ENCODE peak calls at places on chromosomes 2 and 18, in ten cellular contexts. One of them, this sample, is unnamed.

GRCh38 chr18:23921716-23922285 is 92.8 kb upstream of the TTC39C start:
- DNase-seq in astrocyte: no peak
- DNase-seq in GM10248: no peak
- DNase-seq in WERI-Rb-1: no peak
- DNase-seq in mammary epithelial cell: no peak
- DNase-seq in neural crest cell: no peak
- DNase-seq in neural progenitor cell: peak; percentile 36
- DNase-seq in H9: peak; percentile 71
- DNase-seq in astrocyte of the spinal cord: no peak
- DNase-seq in GM13977: no peak
- DNase-seq in this sample: no peak

GRCh38 chr18:46199515-46200147 is 95.4 kb downstream of the HAUS1 start:
- DNase-seq in neural progenitor cell: no peak
- DNase-seq in GM10248: no peak
- DNase-seq in mammary epithelial cell: no peak
- DNase-seq in GM13977: no peak
- DNase-seq in WERI-Rb-1: no peak
- DNase-seq in H9: no peak
- DNase-seq in neural crest cell: no peak
- DNase-seq in astrocyte of the spinal cord: peak; percentile 51
- DNase-seq in astrocyte: peak; percentile 62
- DNase-seq in this sample: no peak

GRCh38 chr2:190507135-190507534 is 27.4 kb downstream of the NEMP2 start:
- DNase-seq in WERI-Rb-1: no peak
- DNase-seq in neural crest cell: no peak
- DNase-seq in mammary epithelial cell: no peak
- DNase-seq in GM10248: no peak
- DNase-seq in astrocyte of the spinal cord: no peak
- DNase-seq in neural progenitor cell: no peak
- DNase-seq in GM13977: no peak
- DNase-seq in H9: no peak
- DNase-seq in astrocyte: no peak
- DNase-seq in this sample: no peak

GRCh38 chr2:173462908-173463840 is 108.5 kb downstream of the CDCA7 start:
- DNase-seq in astrocyte: no peak
- DNase-seq in neural progenitor cell: peak; percentile 43
- DNase-seq in H9: peak; percentile 41
- DNase-seq in astrocyte of the spinal cord: no peak
- DNase-seq in WERI-Rb-1: peak; percentile 68
- DNase-seq in neural crest cell: no peak
- DNase-seq in mammary epithelial cell: no peak
- DNase-seq in GM13977: no peak
- DNase-seq in GM10248: no peak
- DNase-seq in this sample: no peak

GRCh38 chr2:232833830-232834229 is 36.2 kb upstream of the SNORC start:
- DNase-seq in mammary epithelial cell: no peak
- DNase-seq in astrocyte of the spinal cord: no peak
- DNase-seq in H9: no peak
- DNase-seq in GM13977: no peak
- DNase-seq in astrocyte: no peak
- DNase-seq in neural progenitor cell: peak; percentile 17
- DNase-seq in GM10248: no peak
- DNase-seq in neural crest cell: no peak
- DNase-seq in WERI-Rb-1: no peak
- DNase-seq in this sample: no peak

GRCh38 chr2:199692489-199692888 is 158.5 kb downstream of the FTCDNL1 start:
- DNase-seq in neural progenitor cell: no peak
- DNase-seq in neural crest cell: no peak
- DNase-seq in GM13977: no peak
- DNase-seq in astrocyte of the spinal cord: peak; percentile 11
- DNase-seq in astrocyte: no peak
- DNase-seq in mammary epithelial cell: no peak
- DNase-seq in GM10248: no peak
- DNase-seq in WERI-Rb-1: no peak
- DNase-seq in H9: no peak
- DNase-seq in this sample: no peak

GRCh38 chr2:197378494-197378972 is 56.3 kb downstream of the SF3B1 start:
- DNase-seq in H9: peak; percentile 53
- DNase-seq in WERI-Rb-1: peak; percentile 50
- DNase-seq in GM13977: peak; percentile 72
- DNase-seq in astrocyte of the spinal cord: peak; percentile 58
- DNase-seq in GM10248: peak; percentile 70
- DNase-seq in neural crest cell: peak; percentile 59
- DNase-seq in astrocyte: peak; percentile 18
- DNase-seq in mammary epithelial cell: peak; percentile 25
- DNase-seq in neural progenitor cell: peak; percentile 74
- DNase-seq in this sample: peak; percentile 64

GRCh38 chr2:240785424-240786335 is 34.3 kb downstream of the KIF1A start:
- DNase-seq in H9: no peak
- DNase-seq in astrocyte of the spinal cord: no peak
- DNase-seq in astrocyte: no peak
- DNase-seq in WERI-Rb-1: no peak
- DNase-seq in GM13977: no peak
- DNase-seq in neural crest cell: no peak
- DNase-seq in mammary epithelial cell: no peak
- DNase-seq in GM10248: no peak
- DNase-seq in neural progenitor cell: no peak
- DNase-seq in this sample: peak; percentile 32

GRCh38 chr18:8944871-8945245 is 157.6 kb upstream of the NDUFV2 start:
- DNase-seq in GM10248: no peak
- DNase-seq in H9: no peak
- DNase-seq in mammary epithelial cell: no peak
- DNase-seq in astrocyte of the spinal cord: peak; percentile 9
- DNase-seq in neural crest cell: no peak
- DNase-seq in neural progenitor cell: no peak
- DNase-seq in GM13977: no peak
- DNase-seq in astrocyte: no peak
- DNase-seq in WERI-Rb-1: no peak
- DNase-seq in this sample: no peak

GRCh38 chr2:84970956-84971798 is at the start of gene KCMF1:
- DNase-seq in astrocyte of the spinal cord: peak; percentile 68
- DNase-seq in GM13977: peak; percentile 93
- DNase-seq in WERI-Rb-1: peak; percentile 85
- DNase-seq in neural crest cell: peak; percentile 54
- DNase-seq in neural progenitor cell: peak; percentile 92
- DNase-seq in H9: peak; percentile 74
- DNase-seq in GM10248: peak; percentile 88
- DNase-seq in astrocyte: peak; percentile 44
- DNase-seq in mammary epithelial cell: peak; percentile 77
- DNase-seq in this sample: peak; percentile 79

GRCh38 chr2:12442627-12442928 is 274.2 kb upstream of the TRIB2 start:
- DNase-seq in astrocyte: peak; percentile 76
- DNase-seq in mammary epithelial cell: no peak
- DNase-seq in neural progenitor cell: no peak
- DNase-seq in neural crest cell: no peak
- DNase-seq in H9: no peak
- DNase-seq in astrocyte of the spinal cord: peak; percentile 76
- DNase-seq in GM10248: no peak
- DNase-seq in GM13977: no peak
- DNase-seq in WERI-Rb-1: no peak
- DNase-seq in this sample: no peak

GRCh38 chr18:55582325-55582724 is 5.7 kb downstream of the TCF4 start:
- DNase-seq in neural crest cell: no peak
- DNase-seq in GM13977: no peak
- DNase-seq in WERI-Rb-1: no peak
- DNase-seq in neural progenitor cell: peak; percentile 74
- DNase-seq in astrocyte of the spinal cord: no peak
- DNase-seq in H9: peak; percentile 68
- DNase-seq in mammary epithelial cell: no peak
- DNase-seq in astrocyte: peak; percentile 47
- DNase-seq in GM10248: no peak
- DNase-seq in this sample: no peak

GRCh38 chr2:173590278-173590811 is 235.7 kb downstream of the CDCA7 start:
- DNase-seq in neural progenitor cell: no peak
- DNase-seq in mammary epithelial cell: peak; percentile 99
- DNase-seq in GM13977: no peak
- DNase-seq in astrocyte of the spinal cord: peak; percentile 98
- DNase-seq in GM10248: no peak
- DNase-seq in H9: no peak
- DNase-seq in WERI-Rb-1: no peak
- DNase-seq in astrocyte: peak; percentile 97
- DNase-seq in neural crest cell: no peak
- DNase-seq in this sample: no peak

GRCh38 chr2:217653240-217653639 is 349.6 kb downstream of the TNS1 start:
- DNase-seq in mammary epithelial cell: peak; percentile 92
- DNase-seq in GM10248: no peak
- DNase-seq in GM13977: no peak
- DNase-seq in neural progenitor cell: no peak
- DNase-seq in astrocyte of the spinal cord: peak; percentile 76
- DNase-seq in neural crest cell: no peak
- DNase-seq in astrocyte: peak; percentile 86
- DNase-seq in WERI-Rb-1: no peak
- DNase-seq in H9: no peak
- DNase-seq in this sample: no peak
- TF ChIP-seq CTCF in mammary epithelial cell: no peak
- TF ChIP-seq CTCF in GM10248: no peak
- TF ChIP-seq CTCF in GM13977: no peak
- TF ChIP-seq CTCF in neural progenitor cell: no peak
- TF ChIP-seq CTCF in astrocyte of the spinal cord: no peak
- TF ChIP-seq CTCF in neural crest cell: no peak
- TF ChIP-seq CTCF in astrocyte: no peak
- TF ChIP-seq CTCF in WERI-Rb-1: no peak
- TF ChIP-seq CTCF in H9: no peak
- TF ChIP-seq CTCF in this sample: no peak

GRCh38 chr2:58110765-58111164 is 64.2 kb downstream of the VRK2 start:
- DNase-seq in GM13977: no peak
- DNase-seq in astrocyte of the spinal cord: no peak
- DNase-seq in WERI-Rb-1: no peak
- DNase-seq in neural progenitor cell: peak; percentile 27
- DNase-seq in astrocyte: no peak
- DNase-seq in mammary epithelial cell: no peak
- DNase-seq in neural crest cell: no peak
- DNase-seq in H9: peak; percentile 65
- DNase-seq in GM10248: no peak
- DNase-seq in this sample: no peak
- TF ChIP-seq CTCF in GM13977: no peak
- TF ChIP-seq CTCF in astrocyte of the spinal cord: peak; percentile 4
- TF ChIP-seq CTCF in WERI-Rb-1: peak; percentile 42
- TF ChIP-seq CTCF in neural progenitor cell: peak; percentile 41
- TF ChIP-seq CTCF in astrocyte: no peak
- TF ChIP-seq CTCF in mammary epithelial cell: no peak
- TF ChIP-seq CTCF in neural crest cell: peak; percentile 20
- TF ChIP-seq CTCF in H9: peak; percentile 64
- TF ChIP-seq CTCF in GM10248: no peak
- TF ChIP-seq CTCF in this sample: peak; percentile 24

DNA sequence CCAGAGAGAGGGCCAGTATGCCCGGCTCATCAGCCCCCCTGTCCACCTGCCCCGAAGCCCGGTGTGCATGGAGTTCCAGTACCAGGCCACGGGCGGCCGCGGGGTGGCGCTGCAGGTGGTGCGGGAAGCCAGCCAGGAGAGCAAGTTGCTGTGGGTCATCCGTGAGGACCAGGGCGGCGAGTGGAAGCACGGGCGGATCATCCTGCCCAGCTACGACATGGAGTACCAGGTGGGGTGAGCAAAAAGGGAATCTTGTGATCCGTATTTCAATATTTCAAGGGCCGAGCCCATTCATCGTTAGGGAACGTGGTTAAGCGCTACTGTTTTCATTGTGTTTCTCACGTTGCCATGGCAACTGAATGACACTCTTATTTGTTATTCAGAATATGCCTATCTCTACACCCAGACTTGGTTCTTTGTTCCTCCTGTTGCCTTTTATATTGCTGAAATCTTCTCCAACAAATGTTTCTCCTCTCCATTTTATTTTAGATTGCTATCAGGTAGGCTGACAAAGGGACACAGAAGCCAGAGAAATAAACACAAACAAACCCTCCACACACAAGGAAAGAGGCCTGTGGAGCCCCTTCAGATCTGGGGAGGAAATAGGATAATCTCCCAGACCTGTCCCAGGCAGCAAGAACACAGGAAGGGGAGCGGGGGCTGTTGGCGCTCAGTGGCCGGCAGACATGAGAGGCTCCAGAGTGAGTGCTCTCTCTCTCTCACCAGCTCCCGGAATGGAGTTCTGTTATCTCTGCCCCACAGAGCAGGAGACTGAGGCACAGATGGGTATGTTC is 81.6 kb downstream of the NRP2 start:
- DNase-seq in astrocyte: peak; percentile 94
- DNase-seq in GM10248: peak; percentile 46
- DNase-seq in H9: peak; percentile 95
- DNase-seq in GM13977: no peak
- DNase-seq in neural crest cell: peak; percentile 78
- DNase-seq in mammary epithelial cell: no peak
- DNase-seq in WERI-Rb-1: no peak
- DNase-seq in astrocyte of the spinal cord: peak; percentile 93
- DNase-seq in neural progenitor cell: peak; percentile 86
- DNase-seq in this sample: peak; percentile 91
- TF ChIP-seq CTCF in astrocyte: peak; percentile 57
- TF ChIP-seq CTCF in GM10248: peak; percentile 38
- TF ChIP-seq CTCF in H9: peak; percentile 97
- TF ChIP-seq CTCF in GM13977: peak; percentile 48
- TF ChIP-seq CTCF in neural crest cell: peak; percentile 67
- TF ChIP-seq CTCF in mammary epithelial cell: no peak
- TF ChIP-seq CTCF in WERI-Rb-1: peak; percentile 1
- TF ChIP-seq CTCF in astrocyte of the spinal cord: peak; percentile 78
- TF ChIP-seq CTCF in neural progenitor cell: peak; percentile 97
- TF ChIP-seq CTCF in this sample: peak; percentile 86

GRCh38 chr18:5604778-5605177 is 61.0 kb upstream of the EPB41L3 start:
- DNase-seq in WERI-Rb-1: peak; percentile 75
- DNase-seq in H9: no peak
- DNase-seq in GM10248: no peak
- DNase-seq in neural crest cell: no peak
- DNase-seq in astrocyte: no peak
- DNase-seq in GM13977: no peak
- DNase-seq in neural progenitor cell: no peak
- DNase-seq in mammary epithelial cell: no peak
- DNase-seq in astrocyte of the spinal cord: no peak
- DNase-seq in this sample: no peak
- TF ChIP-seq CTCF in WERI-Rb-1: peak; percentile 32
- TF ChIP-seq CTCF in H9: no peak
- TF ChIP-seq CTCF in GM10248: no peak
- TF ChIP-seq CTCF in neural crest cell: no peak
- TF ChIP-seq CTCF in astrocyte: peak; percentile 6
- TF ChIP-seq CTCF in GM13977: no peak
- TF ChIP-seq CTCF in neural progenitor cell: no peak
- TF ChIP-seq CTCF in mammary epithelial cell: no peak
- TF ChIP-seq CTCF in astrocyte of the spinal cord: peak; percentile 4
- TF ChIP-seq CTCF in this sample: no peak

This sample was measured in glutamatergic neuron.